ENCODE peak calls at places on chromosomes 12 and 14, in nine cellular contexts. L, B, W, N, A, I, M, T and Z are unnamed samples. For H3K4me1, the result is how much of the 10 kb centered on the place peaks cover.

GRCh38 chr14:25010471-25010870 is 39.5 kb downstream of the STXBP6 start:
- DNase-seq in L (peak), B (no peak), W (no peak), N (no peak), A (no peak), I (no peak), M (no peak), T (no peak), Z (no peak)

GRCh38 chr12:510071-510825 is 50.5 kb downstream of the B4GALNT3 start:
- DNase-seq in L (no peak), B (no peak), W (no peak), N (no peak), A (no peak), I (peak), M (no peak), T (no peak), Z (peak)

GRCh38 chr14:75259510-75259855 is 19.1 kb upstream of the FOS start:
- DNase-seq in L (peak), B (peak), W (no peak), N (peak), A (no peak), I (no peak), M (no peak), T (no peak), Z (no peak)

GRCh38 chr12:52083638-52083996 is 4.1 kb downstream of the SMIM41 start:
- DNase-seq in L (no peak), B (no peak), W (no peak), N (no peak), A (no peak), I (no peak), M (no peak), T (no peak), Z (no peak)

GRCh38 chr14:78566017-78566858 is 396.1 kb downstream of the NRXN3 start:
- DNase-seq in L (peak), B (peak), W (peak), N (peak), A (peak), I (peak), M (peak), T (peak), Z (peak)

GRCh38 chr14:103055693-103056092 is 1.7 kb downstream of the CDC42BPB start:
- DNase-seq in L (no peak), B (peak), W (no peak), N (peak), A (peak), I (no peak), M (no peak), T (no peak), Z (no peak)

GRCh38 chr14:58488550-58488949 is 61.0 kb downstream of the KIAA0586 start:
- DNase-seq in L (peak), B (peak), W (no peak), N (peak), A (no peak), I (no peak), M (no peak), T (no peak), Z (no peak)

GRCh38 chr14:61281911-61282310 is 773 bp upstream of the TMEM30B start:
- DNase-seq in L (no peak), B (no peak), W (no peak), N (no peak), A (no peak), I (no peak), M (no peak), T (peak), Z (no peak)

GRCh38 chr12:124761876-124762275 is 101.8 kb downstream of the SCARB1 start:
- DNase-seq in L (peak), B (peak), W (no peak), N (no peak), A (no peak), I (no peak), M (no peak), T (no peak), Z (no peak)

GRCh38 chr14:75334191-75335051 is 55.8 kb downstream of the FOS start:
- DNase-seq in L (no peak), B (peak), W (no peak), N (peak), A (no peak), I (no peak), M (peak), T (peak), Z (peak)

GRCh38 chr14:92464716-92465115 is 48.9 kb upstream of the RIN3 start:
- DNase-seq in L (no peak), B (no peak), W (no peak), N (no peak), A (no peak), I (no peak), M (no peak), T (peak), Z (no peak)

GRCh38 chr14:75647650-75648049 is 13.0 kb downstream of the ERG28 start:
- DNase-seq in L (peak), B (peak), W (no peak), N (peak), A (no peak), I (no peak), M (no peak), T (peak), Z (no peak)

GRCh38 chr14:98711453-98711852 is 560.5 kb downstream of the BCL11B start:
- DNase-seq in L (no peak), B (no peak), W (no peak), N (no peak), A (no peak), I (no peak), M (no peak), T (no peak), Z (no peak)

GRCh38 chr12:1739368-1739767 is 48.5 kb downstream of the ADIPOR2 start:
- DNase-seq in L (no peak), B (no peak), W (no peak), N (no peak), A (no peak), I (no peak), M (no peak), T (no peak), Z (no peak)

GRCh38 chr14:28626780-28627179 is 139.8 kb upstream of the FOXG1 start:
- DNase-seq in L (no peak), B (no peak), W (no peak), N (no peak), A (no peak), I (no peak), M (no peak), T (no peak), Z (no peak)

GRCh38 chr14:74840603-74841030 is 35.3 kb downstream of the PROX2 start:
- DNase-seq in L (no peak), B (no peak), W (no peak), N (no peak), A (no peak), I (no peak), M (no peak), T (no peak), Z (no peak)

GRCh38 chr12:115149685-115150378 is 465.9 kb upstream of the TBX3 start:
- DNase-seq in L (peak), B (peak), W (peak), N (peak), A (no peak), I (no peak), M (no peak), T (no peak), Z (no peak)

GRCh38 chr12:89345376-89345775 is 6.9 kb downstream of the DUSP6 start:
- DNase-seq in L (no peak), B (no peak), W (no peak), N (no peak), A (no peak), I (no peak), M (no peak), T (no peak), Z (no peak)

GRCh38 chr12:89344862-89345202 is 7.5 kb downstream of the DUSP6 start:
- DNase-seq in L (no peak), B (no peak), W (no peak), N (no peak), A (no peak), I (no peak), M (no peak), T (no peak), Z (no peak)

GRCh38 chr12:89345830-89346740 is 6.2 kb downstream of the DUSP6 start:
- DNase-seq in L (peak), B (peak), W (peak), N (peak), A (no peak), I (no peak), M (peak), T (peak), Z (peak)

GRCh38 chr12:89344043-89344861 is 8.0 kb downstream of the DUSP6 start:
- DNase-seq in L (no peak), B (no peak), W (no peak), N (no peak), A (no peak), I (no peak), M (no peak), T (no peak), Z (no peak)

DNA sequence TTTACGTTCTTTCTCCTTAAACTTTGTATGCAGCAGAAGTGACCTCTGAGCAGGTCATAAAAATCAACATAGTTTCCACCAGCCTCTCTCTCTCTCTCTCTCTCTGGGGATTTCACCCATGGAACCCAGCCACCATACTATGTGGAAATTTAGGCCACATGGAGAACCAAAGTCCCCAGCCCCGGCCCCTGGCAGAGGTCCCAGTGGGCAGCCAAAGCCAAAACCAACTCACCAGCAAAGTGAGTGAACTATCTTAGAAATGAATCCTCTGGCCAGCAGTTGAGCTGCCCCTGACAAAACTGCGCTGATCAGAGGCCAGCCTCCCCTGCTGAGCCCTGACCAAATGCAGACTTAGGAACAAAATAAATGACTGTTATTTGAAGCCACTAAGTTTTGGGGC is 9.2 kb downstream of the DUSP6 start:
- DNase-seq in L (peak), B (peak), W (no peak), N (no peak), A (no peak), I (no peak), M (no peak), T (peak), Z (no peak)
- TF ChIP-seq CTCF in L (no peak), B (no peak), W (no peak), N (no peak), A (no peak), I (no peak), M (no peak), T (no peak), Z (no peak)

GRCh38 chr14:89848165-89848564 is 106.4 kb downstream of the EFCAB11 start:
- DNase-seq in L (peak), B (peak), W (no peak), N (peak), A (no peak), I (no peak), M (no peak), T (no peak), Z (no peak)

GRCh38 chr14:89844508-89844907 is 110.0 kb downstream of the EFCAB11 start:
- DNase-seq in L (peak), B (no peak), W (no peak), N (peak), A (no peak), I (no peak), M (no peak), T (no peak), Z (no peak)

GRCh38 chr14:89842852-89843251 is 111.7 kb downstream of the EFCAB11 start:
- DNase-seq in L (no peak), B (no peak), W (no peak), N (no peak), A (no peak), I (no peak), M (no peak), T (no peak), Z (peak)

GRCh38 chr14:89841855-89842254 is 112.7 kb downstream of the EFCAB11 start:
- DNase-seq in L (no peak), B (no peak), W (no peak), N (no peak), A (no peak), I (no peak), M (no peak), T (no peak), Z (no peak)

GRCh38 chr14:89845346-89845745 is 109.2 kb downstream of the EFCAB11 start:
- DNase-seq in L (peak), B (peak), W (no peak), N (peak), A (no peak), I (no peak), M (no peak), T (no peak), Z (no peak)
- H3K4me3 ChIP-seq in L (no peak), B (no peak), W (no peak), N (no peak), A (no peak), I (no peak), M (no peak), T (no peak), Z (no peak)

DNA sequence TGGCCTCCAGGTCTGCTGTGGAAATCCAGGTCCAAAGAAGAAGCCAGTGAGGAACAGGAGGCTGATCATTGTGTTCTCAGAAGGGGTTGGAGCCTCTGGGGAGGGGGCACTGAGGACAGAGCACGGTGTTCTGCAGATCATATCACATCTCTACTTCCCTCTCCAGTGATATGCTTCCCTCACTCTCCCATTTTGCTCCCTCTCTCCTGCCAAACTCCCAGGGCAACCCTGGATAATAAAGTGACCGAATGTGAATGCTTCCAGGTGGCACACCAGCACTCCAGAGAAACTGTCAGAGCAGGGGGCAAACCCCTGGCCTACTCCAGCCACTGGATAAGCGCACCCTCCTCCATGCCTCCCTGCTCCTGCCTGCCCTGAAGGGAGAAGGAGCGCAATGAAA is 57.8 kb downstream of the DPF3 start:
- DNase-seq in L (no peak), B (no peak), W (no peak), N (no peak), A (no peak), I (no peak), M (no peak), T (no peak), Z (no peak)
- H3K4me1 ChIP-seq in L (under half), B (under half), W (under half), N (under half), A (under half), I (under half), M (under half), T (under half), Z (under half)

GRCh38 chr12:109477185-109477962 is at the start of the genes KCTD10 and UBE3B:
- DNase-seq in L (peak), B (peak), W (peak), N (peak), A (peak), I (peak), M (peak), T (peak), Z (peak)
- TF ChIP-seq CTCF in L (no peak), B (no peak), W (no peak), N (no peak), A (peak), I (peak), M (no peak), T (no peak), Z (no peak)

GRCh38 chr12:111686574-111687105 is 787 bp downstream of the ACAD10 start:
- DNase-seq in L (peak), B (peak), W (peak), N (peak), A (no peak), I (no peak), M (no peak), T (no peak), Z (no peak)
- H3K4me3 ChIP-seq in L (peak), B (peak), W (peak), N (peak), A (peak), I (peak), M (peak), T (peak), Z (peak)